ENCODE peak calls at places on chromosome 9, in four cellular contexts. One of them, this sample, is unnamed.

GRCh38 chr9:97484134-97484533 is 17.3 kb upstream of the TMOD1 start:
- DNase-seq in GM23338: no peak
- DNase-seq in IMR-90: no peak
- DNase-seq in HCT116: no peak
- DNase-seq in this sample: no peak

GRCh38 chr9:22446589-22446949 is at the start of gene DMRTA1:
- DNase-seq in HCT116: no peak
- DNase-seq in GM23338: peak
- DNase-seq in IMR-90: peak
- DNase-seq in this sample: peak

GRCh38 chr9:87793292-87793691 is 67.4 kb downstream of the CTSL start:
- DNase-seq in IMR-90: peak
- DNase-seq in GM23338: no peak
- DNase-seq in HCT116: no peak
- DNase-seq in this sample: no peak

GRCh38 chr9:104138243-104138642 is 44.1 kb downstream of the SMC2 start:
- DNase-seq in GM23338: no peak
- DNase-seq in IMR-90: no peak
- DNase-seq in HCT116: no peak
- DNase-seq in this sample: no peak

GRCh38 chr9:25724424-25724823 is 46.2 kb upstream of the TUSC1 start:
- DNase-seq in IMR-90: peak
- DNase-seq in GM23338: no peak
- DNase-seq in HCT116: no peak
- DNase-seq in this sample: no peak

GRCh38 chr9:91744114-91744513 is 205.9 kb downstream of the ROR2 start:
- DNase-seq in IMR-90: no peak
- DNase-seq in HCT116: no peak
- DNase-seq in GM23338: no peak
- DNase-seq in this sample: no peak

GRCh38 chr9:121744002-121744686 is 92.7 kb downstream of the DAB2IP start:
- DNase-seq in IMR-90: peak
- DNase-seq in HCT116: no peak
- DNase-seq in GM23338: peak
- DNase-seq in this sample: peak

GRCh38 chr9:15738011-15738410 is 185.2 kb downstream of the CCDC171 start:
- DNase-seq in GM23338: no peak
- DNase-seq in HCT116: no peak
- DNase-seq in IMR-90: no peak
- DNase-seq in this sample: no peak

GRCh38 chr9:133002147-133003070 is 23.9 kb downstream of the GFI1B start:
- DNase-seq in IMR-90: no peak
- DNase-seq in GM23338: no peak
- DNase-seq in HCT116: no peak
- DNase-seq in this sample: no peak

GRCh38 chr9:133818444-133818843 is 80.3 kb upstream of the SARDH start:
- DNase-seq in IMR-90: peak
- DNase-seq in GM23338: no peak
- DNase-seq in HCT116: no peak
- DNase-seq in this sample: no peak

GRCh38 chr9:137146527-137146918 is 7.6 kb downstream of the GRIN1 start:
- DNase-seq in HCT116: no peak
- DNase-seq in GM23338: no peak
- DNase-seq in IMR-90: no peak
- DNase-seq in this sample: no peak

GRCh38 chr9:136087741-136088480 is 7.2 kb downstream of the NACC2 start:
- DNase-seq in HCT116: no peak
- DNase-seq in GM23338: no peak
- DNase-seq in IMR-90: no peak
- DNase-seq in this sample: no peak

GRCh38 chr9:112348257-112348992 is 15.0 kb upstream of the PTBP3 start:
- DNase-seq in HCT116: no peak
- DNase-seq in IMR-90: peak
- DNase-seq in GM23338: peak
- DNase-seq in this sample: peak

GRCh38 chr9:77599492-77599891 is 48.6 kb downstream of the GNA14 start:
- DNase-seq in IMR-90: no peak
- DNase-seq in GM23338: no peak
- DNase-seq in HCT116: no peak
- DNase-seq in this sample: no peak

GRCh38 chr9:112115109-112115508 is 60.0 kb downstream of the SUSD1 start:
- DNase-seq in GM23338: no peak
- DNase-seq in IMR-90: no peak
- DNase-seq in HCT116: no peak
- DNase-seq in this sample: no peak

GRCh38 chr9:79220666-79221065 is 351.1 kb upstream of the TLE4 start:
- DNase-seq in HCT116: no peak
- DNase-seq in GM23338: no peak
- DNase-seq in IMR-90: peak
- DNase-seq in this sample: no peak

GRCh38 chr9:77384406-77384805 is 207.1 kb downstream of the VPS13A start:
- DNase-seq in IMR-90: peak
- DNase-seq in GM23338: no peak
- DNase-seq in HCT116: no peak
- DNase-seq in this sample: no peak

GRCh38 chr9:97982719-97983523 is at the start of gene ANP32B:
- DNase-seq in IMR-90: peak
- DNase-seq in HCT116: peak
- DNase-seq in GM23338: peak
- DNase-seq in this sample: peak

GRCh38 chr9:121220996-121221671 is 19.5 kb upstream of the RAB14 start:
- DNase-seq in HCT116: no peak
- DNase-seq in GM23338: peak
- DNase-seq in IMR-90: no peak
- DNase-seq in this sample: no peak

GRCh38 chr9:113293285-113293874 is 9.8 kb downstream of the RNF183 start:
- DNase-seq in GM23338: no peak
- DNase-seq in IMR-90: peak
- DNase-seq in HCT116: no peak
- DNase-seq in this sample: no peak

GRCh38 chr9:79482078-79482477 is 89.7 kb upstream of the TLE4 start:
- DNase-seq in IMR-90: peak
- DNase-seq in GM23338: no peak
- DNase-seq in HCT116: no peak
- DNase-seq in this sample: no peak

GRCh38 chr9:89678394-89679005 is 73.7 kb downstream of the GADD45G start:
- DNase-seq in HCT116: no peak
- DNase-seq in IMR-90: no peak
- DNase-seq in GM23338: peak
- DNase-seq in this sample: no peak

GRCh38 chr9:92384373-92384772 is 20.0 kb downstream of the OGN start:
- DNase-seq in GM23338: no peak
- DNase-seq in HCT116: no peak
- DNase-seq in IMR-90: peak
- DNase-seq in this sample: no peak

DNA sequence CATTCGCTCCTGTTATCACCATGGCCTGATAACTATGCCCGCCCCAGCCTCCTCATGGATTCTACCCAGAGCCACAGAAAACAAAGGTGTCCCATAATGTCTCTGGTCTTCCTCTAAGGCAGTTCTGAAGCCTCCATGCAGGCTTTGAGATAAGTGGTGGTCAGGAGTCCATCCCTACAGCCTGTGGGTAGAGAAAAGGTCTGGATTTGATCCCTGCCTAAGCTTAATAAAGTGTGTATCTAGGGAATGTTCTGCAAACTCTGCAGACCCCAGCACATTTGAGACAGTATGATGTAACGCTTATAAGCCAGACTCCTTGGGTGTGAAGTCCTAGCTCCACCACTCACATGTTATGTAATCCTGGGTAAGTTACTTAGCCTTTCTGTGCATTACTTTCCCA is 187.3 kb downstream of the MAPKAP1 start:
- DNase-seq in IMR-90: no peak
- DNase-seq in GM23338: no peak
- DNase-seq in HCT116: no peak
- DNase-seq in this sample: no peak
- H3K27ac ChIP-seq in IMR-90: no peak
- H3K27ac ChIP-seq in GM23338: no peak
- H3K27ac ChIP-seq in HCT116: no peak
- H3K27ac ChIP-seq in this sample: no peak

DNA sequence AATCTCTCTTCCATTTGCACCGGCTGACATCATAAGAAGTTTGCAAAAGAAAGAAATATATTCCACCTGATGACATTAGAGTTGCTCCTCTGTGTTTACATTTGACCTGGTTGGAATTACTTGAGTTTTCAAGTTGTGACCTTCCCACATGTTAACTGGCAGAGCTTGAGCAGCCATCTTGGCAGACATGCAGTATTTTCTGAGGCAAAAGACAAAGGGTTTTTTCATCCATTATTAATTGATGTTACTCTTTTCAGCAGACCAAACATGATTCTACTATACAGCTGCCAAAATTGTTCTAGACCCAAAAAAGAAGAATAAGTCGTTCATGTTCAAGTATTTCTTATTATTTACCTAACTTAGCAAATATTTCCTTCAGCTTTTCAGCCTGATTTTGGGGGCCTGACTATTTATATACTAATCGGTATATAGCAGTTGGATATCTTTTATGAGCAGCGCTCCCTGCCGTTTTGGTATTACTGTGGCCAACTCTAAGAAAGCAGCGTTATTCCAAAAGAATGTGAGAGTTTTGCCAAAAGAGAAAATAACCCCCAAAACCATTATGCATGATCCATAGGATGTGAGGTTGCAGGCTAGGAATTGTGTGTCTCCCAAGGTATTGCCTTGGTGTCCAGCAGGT is 212.9 kb downstream of the PBX3 start:
- DNase-seq in GM23338: no peak
- DNase-seq in IMR-90: no peak
- DNase-seq in HCT116: no peak
- DNase-seq in this sample: no peak
- TF ChIP-seq CTCF in GM23338: no peak
- TF ChIP-seq CTCF in IMR-90: no peak
- TF ChIP-seq CTCF in HCT116: no peak
- TF ChIP-seq CTCF in this sample: no peak

GRCh38 chr9:4592325-4592724 is 69.8 kb upstream of the PLPP6 start:
- DNase-seq in IMR-90: no peak
- DNase-seq in HCT116: no peak
- DNase-seq in GM23338: no peak
- DNase-seq in this sample: no peak

GRCh38 chr9:4594994-4595393 is 67.1 kb upstream of the PLPP6 start:
- DNase-seq in IMR-90: no peak
- DNase-seq in HCT116: no peak
- DNase-seq in GM23338: no peak
- DNase-seq in this sample: no peak

GRCh38 chr9:4592886-4593285 is 69.2 kb upstream of the PLPP6 start:
- DNase-seq in IMR-90: no peak
- DNase-seq in GM23338: no peak
- DNase-seq in HCT116: no peak
- DNase-seq in this sample: no peak

GRCh38 chr9:4594545-4594944 is 67.5 kb upstream of the PLPP6 start:
- DNase-seq in HCT116: no peak
- DNase-seq in IMR-90: no peak
- DNase-seq in GM23338: no peak
- DNase-seq in this sample: no peak

GRCh38 chr9:4596165-4596922 is 65.8 kb upstream of the PLPP6 start:
- DNase-seq in IMR-90: no peak
- DNase-seq in HCT116: no peak
- DNase-seq in GM23338: no peak
- DNase-seq in this sample: no peak
- H3K4me3 ChIP-seq in IMR-90: no peak
- H3K4me3 ChIP-seq in HCT116: no peak
- H3K4me3 ChIP-seq in GM23338: no peak
- H3K4me3 ChIP-seq in this sample: no peak

DNA sequence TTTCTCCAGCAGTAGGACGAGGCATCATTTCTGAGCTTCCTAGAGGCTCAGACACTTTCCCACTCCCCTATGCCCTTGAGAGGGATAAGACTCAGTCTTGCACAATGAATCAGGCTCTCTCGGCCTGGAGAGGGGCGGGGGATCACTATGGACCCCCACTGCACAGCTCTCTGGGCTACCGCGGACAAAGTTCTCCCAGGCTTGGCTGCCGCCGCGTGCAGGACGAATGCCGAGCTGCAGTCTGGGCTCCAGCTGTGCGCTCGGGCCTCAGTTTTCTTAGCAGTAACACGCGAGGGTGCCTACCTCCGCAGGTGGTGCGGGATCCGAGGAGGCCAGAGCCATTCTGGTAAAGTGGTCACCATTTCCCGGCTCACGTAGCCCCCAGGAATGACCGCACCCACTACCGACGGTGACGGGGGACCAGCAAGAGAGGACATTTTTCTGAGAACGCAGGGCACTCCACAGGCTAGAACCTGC is 3.4 kb upstream of the MYORG start:
- DNase-seq in HCT116: no peak
- DNase-seq in GM23338: peak
- DNase-seq in IMR-90: no peak
- DNase-seq in this sample: no peak
- H3K27ac ChIP-seq in HCT116: peak
- H3K27ac ChIP-seq in GM23338: no peak
- H3K27ac ChIP-seq in IMR-90: no peak
- H3K27ac ChIP-seq in this sample: no peak

GRCh38 chr9:37293664-37294524 is 128.6 kb upstream of the GRHPR start:
- DNase-seq in GM23338: no peak
- DNase-seq in IMR-90: peak
- DNase-seq in HCT116: no peak
- DNase-seq in this sample: no peak

GRCh38 chr9:37297592-37297991 is 124.9 kb upstream of the GRHPR start:
- DNase-seq in HCT116: no peak
- DNase-seq in IMR-90: no peak
- DNase-seq in GM23338: no peak
- DNase-seq in this sample: no peak

GRCh38 chr9:37292896-37293295 is 129.6 kb upstream of the GRHPR start:
- DNase-seq in HCT116: no peak
- DNase-seq in IMR-90: peak
- DNase-seq in GM23338: no peak
- DNase-seq in this sample: no peak

GRCh38 chr9:37295178-37295577 is 127.3 kb upstream of the GRHPR start:
- DNase-seq in HCT116: no peak
- DNase-seq in IMR-90: no peak
- DNase-seq in GM23338: no peak
- DNase-seq in this sample: no peak

GRCh38 chr9:37295796-37296195 is 126.7 kb upstream of the GRHPR start:
- DNase-seq in HCT116: no peak
- DNase-seq in IMR-90: no peak
- DNase-seq in GM23338: peak
- DNase-seq in this sample: no peak
- TF ChIP-seq CTCF in HCT116: no peak
- TF ChIP-seq CTCF in IMR-90: no peak
- TF ChIP-seq CTCF in GM23338: no peak
- TF ChIP-seq CTCF in this sample: no peak

GRCh38 chr9:130780865-130781504 is 54.1 kb upstream of the ABL1 start:
- DNase-seq in IMR-90: peak
- DNase-seq in GM23338: no peak
- DNase-seq in HCT116: no peak
- DNase-seq in this sample: no peak

GRCh38 chr9:130782883-130783537 is 52.0 kb upstream of the ABL1 start:
- DNase-seq in IMR-90: no peak
- DNase-seq in GM23338: no peak
- DNase-seq in HCT116: no peak
- DNase-seq in this sample: no peak

GRCh38 chr9:130785053-130785452 is 50.0 kb upstream of the ABL1 start:
- DNase-seq in HCT116: no peak
- DNase-seq in IMR-90: no peak
- DNase-seq in GM23338: no peak
- DNase-seq in this sample: no peak

GRCh38 chr9:130779153-130779855 is 55.8 kb upstream of the ABL1 start:
- DNase-seq in GM23338: no peak
- DNase-seq in IMR-90: peak
- DNase-seq in HCT116: no peak
- DNase-seq in this sample: no peak

GRCh38 chr9:130780415-130780814 is 54.6 kb upstream of the ABL1 start:
- DNase-seq in GM23338: no peak
- DNase-seq in IMR-90: no peak
- DNase-seq in HCT116: no peak
- DNase-seq in this sample: no peak
- H3K4me3 ChIP-seq in GM23338: no peak
- H3K4me3 ChIP-seq in IMR-90: peak
- H3K4me3 ChIP-seq in HCT116: no peak
- H3K4me3 ChIP-seq in this sample: no peak